ENCODE peak calls at places on chromosomes 2 and 18, in five cellular contexts. One of them, this sample, is unnamed.

GRCh38 chr18:68060871-68061270 is 544.4 kb upstream of the DSEL start:
- DNase-seq in activated naive CD4-positive, alpha-beta T cell treated with anti-CD3 and anti-CD28 coated beads for 36 hours: no peak
- DNase-seq in NCI-H2171: no peak
- DNase-seq in T follicular helper cell: no peak
- DNase-seq in H7: no peak
- DNase-seq in this sample: no peak

GRCh38 chr2:240412975-240413812 is 22.3 kb upstream of the GPC1 start:
- DNase-seq in NCI-H2171: no peak
- DNase-seq in H7: no peak
- DNase-seq in T follicular helper cell: no peak
- DNase-seq in activated naive CD4-positive, alpha-beta T cell treated with anti-CD3 and anti-CD28 coated beads for 36 hours: no peak
- DNase-seq in this sample: no peak

GRCh38 chr2:219072741-219073140 is 12.0 kb upstream of the IHH start:
- DNase-seq in NCI-H2171: no peak
- DNase-seq in activated naive CD4-positive, alpha-beta T cell treated with anti-CD3 and anti-CD28 coated beads for 36 hours: no peak
- DNase-seq in T follicular helper cell: no peak
- DNase-seq in H7: no peak
- DNase-seq in this sample: no peak

GRCh38 chr2:869894-870293 is 80.8 kb upstream of the SNTG2 start:
- DNase-seq in activated naive CD4-positive, alpha-beta T cell treated with anti-CD3 and anti-CD28 coated beads for 36 hours: no peak
- DNase-seq in H7: no peak
- DNase-seq in NCI-H2171: no peak
- DNase-seq in T follicular helper cell: no peak
- DNase-seq in this sample: no peak

GRCh38 chr2:238427435-238428162 is 872 bp downstream of the ASB1 start:
- DNase-seq in NCI-H2171: no peak
- DNase-seq in T follicular helper cell: no peak
- DNase-seq in activated naive CD4-positive, alpha-beta T cell treated with anti-CD3 and anti-CD28 coated beads for 36 hours: peak; percentile 18
- DNase-seq in H7: peak; percentile 56
- DNase-seq in this sample: no peak

GRCh38 chr2:133526468-133526769 is 41.8 kb downstream of the NCKAP5 start:
- DNase-seq in NCI-H2171: no peak
- DNase-seq in H7: no peak
- DNase-seq in T follicular helper cell: no peak
- DNase-seq in activated naive CD4-positive, alpha-beta T cell treated with anti-CD3 and anti-CD28 coated beads for 36 hours: no peak
- DNase-seq in this sample: no peak

GRCh38 chr2:148926291-148926961 is 51.4 kb downstream of the KIF5C start:
- DNase-seq in NCI-H2171: no peak
- DNase-seq in activated naive CD4-positive, alpha-beta T cell treated with anti-CD3 and anti-CD28 coated beads for 36 hours: peak; percentile 67
- DNase-seq in T follicular helper cell: peak; percentile 23
- DNase-seq in H7: peak; percentile 79
- DNase-seq in this sample: no peak

GRCh38 chr2:121454549-121455090 is 76.1 kb upstream of the RNU4ATAC start:
- DNase-seq in activated naive CD4-positive, alpha-beta T cell treated with anti-CD3 and anti-CD28 coated beads for 36 hours: no peak
- DNase-seq in NCI-H2171: no peak
- DNase-seq in H7: no peak
- DNase-seq in T follicular helper cell: no peak
- DNase-seq in this sample: no peak

GRCh38 chr18:3294435-3295080 is 32.6 kb downstream of the MYL12B start:
- DNase-seq in activated naive CD4-positive, alpha-beta T cell treated with anti-CD3 and anti-CD28 coated beads for 36 hours: no peak
- DNase-seq in H7: no peak
- DNase-seq in NCI-H2171: no peak
- DNase-seq in T follicular helper cell: no peak
- DNase-seq in this sample: no peak

GRCh38 chr18:34223893-34224422 is 755 bp downstream of the NOL4 start:
- DNase-seq in H7: peak; percentile 12
- DNase-seq in NCI-H2171: no peak
- DNase-seq in activated naive CD4-positive, alpha-beta T cell treated with anti-CD3 and anti-CD28 coated beads for 36 hours: no peak
- DNase-seq in T follicular helper cell: no peak
- DNase-seq in this sample: no peak

GRCh38 chr2:152054593-152054992 is 44.3 kb downstream of the CACNB4 start:
- DNase-seq in activated naive CD4-positive, alpha-beta T cell treated with anti-CD3 and anti-CD28 coated beads for 36 hours: no peak
- DNase-seq in T follicular helper cell: no peak
- DNase-seq in NCI-H2171: no peak
- DNase-seq in H7: no peak
- DNase-seq in this sample: no peak

GRCh38 chr2:231670892-231671616 is 37.3 kb upstream of the PTMA start:
- DNase-seq in T follicular helper cell: no peak
- DNase-seq in activated naive CD4-positive, alpha-beta T cell treated with anti-CD3 and anti-CD28 coated beads for 36 hours: no peak
- DNase-seq in H7: peak; percentile 87
- DNase-seq in NCI-H2171: no peak
- DNase-seq in this sample: no peak

GRCh38 chr2:1661891-1662605 is 82.3 kb downstream of the PXDN start:
- DNase-seq in activated naive CD4-positive, alpha-beta T cell treated with anti-CD3 and anti-CD28 coated beads for 36 hours: no peak
- DNase-seq in T follicular helper cell: no peak
- DNase-seq in H7: no peak
- DNase-seq in NCI-H2171: no peak
- DNase-seq in this sample: no peak

GRCh38 chr2:48356701-48357322 is 173.1 kb upstream of the STON1 start:
- DNase-seq in T follicular helper cell: peak; percentile 2
- DNase-seq in activated naive CD4-positive, alpha-beta T cell treated with anti-CD3 and anti-CD28 coated beads for 36 hours: peak; percentile 40
- DNase-seq in H7: no peak
- DNase-seq in NCI-H2171: no peak
- DNase-seq in this sample: no peak

GRCh38 chr2:207257291-207258190 is 91.8 kb upstream of the KLF7 start:
- DNase-seq in NCI-H2171: no peak
- DNase-seq in H7: no peak
- DNase-seq in activated naive CD4-positive, alpha-beta T cell treated with anti-CD3 and anti-CD28 coated beads for 36 hours: no peak
- DNase-seq in T follicular helper cell: no peak
- DNase-seq in this sample: no peak

GRCh38 chr2:23486676-23487075 is 101.7 kb downstream of the KLHL29 start:
- DNase-seq in NCI-H2171: no peak
- DNase-seq in T follicular helper cell: no peak
- DNase-seq in activated naive CD4-positive, alpha-beta T cell treated with anti-CD3 and anti-CD28 coated beads for 36 hours: no peak
- DNase-seq in H7: no peak
- DNase-seq in this sample: no peak

GRCh38 chr2:239502430-239503221 is 101.8 kb upstream of the HDAC4 start:
- DNase-seq in NCI-H2171: peak; percentile 50
- DNase-seq in H7: no peak
- DNase-seq in activated naive CD4-positive, alpha-beta T cell treated with anti-CD3 and anti-CD28 coated beads for 36 hours: no peak
- DNase-seq in T follicular helper cell: no peak
- DNase-seq in this sample: no peak

GRCh38 chr2:195428673-195429072 is 228.4 kb upstream of the SLC39A10 start:
- DNase-seq in activated naive CD4-positive, alpha-beta T cell treated with anti-CD3 and anti-CD28 coated beads for 36 hours: no peak
- DNase-seq in NCI-H2171: no peak
- DNase-seq in T follicular helper cell: no peak
- DNase-seq in H7: no peak
- DNase-seq in this sample: no peak

GRCh38 chr2:151762694-151763093 is 28.4 kb upstream of the NEB start:
- DNase-seq in activated naive CD4-positive, alpha-beta T cell treated with anti-CD3 and anti-CD28 coated beads for 36 hours: no peak
- DNase-seq in NCI-H2171: peak; percentile 23
- DNase-seq in H7: no peak
- DNase-seq in T follicular helper cell: no peak
- DNase-seq in this sample: no peak

GRCh38 chr2:62287895-62288589 is 92.1 kb downstream of the B3GNT2 start:
- DNase-seq in NCI-H2171: peak; percentile 85
- DNase-seq in activated naive CD4-positive, alpha-beta T cell treated with anti-CD3 and anti-CD28 coated beads for 36 hours: peak; percentile 53
- DNase-seq in T follicular helper cell: no peak
- DNase-seq in H7: no peak
- DNase-seq in this sample: no peak

GRCh38 chr18:963276-963675 is 58.6 kb downstream of the ADCYAP1 start:
- DNase-seq in T follicular helper cell: no peak
- DNase-seq in activated naive CD4-positive, alpha-beta T cell treated with anti-CD3 and anti-CD28 coated beads for 36 hours: no peak
- DNase-seq in NCI-H2171: no peak
- DNase-seq in H7: no peak
- DNase-seq in this sample: no peak

GRCh38 chr2:3595985-3596384 is 1.1 kb downstream of the COLEC11 start:
- DNase-seq in H7: no peak
- DNase-seq in T follicular helper cell: no peak
- DNase-seq in NCI-H2171: no peak
- DNase-seq in activated naive CD4-positive, alpha-beta T cell treated with anti-CD3 and anti-CD28 coated beads for 36 hours: peak; percentile 83
- DNase-seq in this sample: no peak

GRCh38 chr2:19124135-19124534 is 234.3 kb downstream of the OSR1 start:
- DNase-seq in T follicular helper cell: no peak
- DNase-seq in activated naive CD4-positive, alpha-beta T cell treated with anti-CD3 and anti-CD28 coated beads for 36 hours: no peak
- DNase-seq in NCI-H2171: no peak
- DNase-seq in H7: no peak
- DNase-seq in this sample: no peak

GRCh38 chr18:80109676-80110078 is 615 bp downstream of the ADNP2 start:
- DNase-seq in T follicular helper cell: no peak
- DNase-seq in NCI-H2171: peak; percentile 6
- DNase-seq in H7: peak; percentile 92
- DNase-seq in activated naive CD4-positive, alpha-beta T cell treated with anti-CD3 and anti-CD28 coated beads for 36 hours: peak; percentile 30
- DNase-seq in this sample: peak; percentile 15

GRCh38 chr2:30236591-30237245 is 5.4 kb downstream of the LBH start:
- DNase-seq in T follicular helper cell: no peak
- DNase-seq in NCI-H2171: no peak
- DNase-seq in H7: no peak
- DNase-seq in activated naive CD4-positive, alpha-beta T cell treated with anti-CD3 and anti-CD28 coated beads for 36 hours: no peak
- DNase-seq in this sample: no peak

This sample was measured in progenitor cell of endocrine pancreas.